ENCODE peak calls at places on chromosomes 1 and 21, in four cellular contexts. One of them, this sample, is unnamed.

GRCh38 chr1:198846506-198847010 is 207.7 kb downstream of the PTPRC start:
- DNase-seq in astrocyte of the spinal cord: no peak
- DNase-seq in AG09309: no peak
- DNase-seq in ovary: no peak
- DNase-seq in this sample: no peak

GRCh38 chr1:226732856-226733291 is 6.2 kb downstream of the ITPKB start:
- DNase-seq in astrocyte of the spinal cord: no peak
- DNase-seq in AG09309: no peak
- DNase-seq in ovary: no peak
- DNase-seq in this sample: no peak

GRCh38 chr1:223842784-223843183 is 3.0 kb downstream of the TP53BP2 start:
- DNase-seq in astrocyte of the spinal cord: no peak
- DNase-seq in AG09309: no peak
- DNase-seq in ovary: no peak
- DNase-seq in this sample: no peak

GRCh38 chr21:34220556-34221195 is 143.1 kb upstream of the KCNE2 start:
- DNase-seq in astrocyte of the spinal cord: no peak
- DNase-seq in AG09309: no peak
- DNase-seq in ovary: no peak
- DNase-seq in this sample: no peak

GRCh38 chr1:232667781-232668101 is 37.8 kb upstream of the SIPA1L2 start:
- DNase-seq in astrocyte of the spinal cord: no peak
- DNase-seq in AG09309: no peak
- DNase-seq in ovary: no peak
- DNase-seq in this sample: no peak

GRCh38 chr1:70331962-70332361 is 22.6 kb downstream of the ANKRD13C start:
- DNase-seq in astrocyte of the spinal cord: peak
- DNase-seq in AG09309: no peak
- DNase-seq in ovary: no peak
- DNase-seq in this sample: no peak

GRCh38 chr1:112971006-112971405 is 15.0 kb upstream of the SLC16A1 start:
- DNase-seq in astrocyte of the spinal cord: peak
- DNase-seq in AG09309: no peak
- DNase-seq in ovary: no peak
- DNase-seq in this sample: no peak

GRCh38 chr1:21899972-21900371 is 37.1 kb downstream of the HSPG2 start:
- DNase-seq in astrocyte of the spinal cord: no peak
- DNase-seq in AG09309: no peak
- DNase-seq in ovary: no peak
- DNase-seq in this sample: no peak

GRCh38 chr1:32082022-32082421 is 9.3 kb downstream of the TMEM39B start:
- DNase-seq in astrocyte of the spinal cord: no peak
- DNase-seq in AG09309: no peak
- DNase-seq in ovary: no peak
- DNase-seq in this sample: no peak

GRCh38 chr1:30106125-30106524 is 617.3 kb downstream of the MATN1 start:
- DNase-seq in astrocyte of the spinal cord: peak
- DNase-seq in AG09309: no peak
- DNase-seq in ovary: no peak
- DNase-seq in this sample: peak

GRCh38 chr1:69551476-69552324 is 16.0 kb upstream of the LRRC7 start:
- DNase-seq in astrocyte of the spinal cord: no peak
- DNase-seq in AG09309: no peak
- DNase-seq in ovary: no peak
- DNase-seq in this sample: no peak

GRCh38 chr1:48777219-48777895 is 666 bp upstream of the BEND5 start:
- DNase-seq in astrocyte of the spinal cord: no peak
- DNase-seq in AG09309: no peak
- DNase-seq in ovary: peak
- DNase-seq in this sample: no peak

GRCh38 chr1:18965206-18966173 is 9.0 kb upstream of the IFFO2 start:
- DNase-seq in astrocyte of the spinal cord: no peak
- DNase-seq in AG09309: no peak
- DNase-seq in ovary: no peak
- DNase-seq in this sample: no peak

GRCh38 chr1:169321539-169321938 is 46.1 kb downstream of the NME7 start:
- DNase-seq in astrocyte of the spinal cord: peak
- DNase-seq in AG09309: peak
- DNase-seq in ovary: no peak
- DNase-seq in this sample: no peak

GRCh38 chr1:227742738-227743715 is 7.8 kb downstream of the SNAP47 start:
- DNase-seq in astrocyte of the spinal cord: no peak
- DNase-seq in AG09309: no peak
- DNase-seq in ovary: peak
- DNase-seq in this sample: no peak

GRCh38 chr1:177045156-177045555 is 119.4 kb downstream of the ASTN1 start:
- DNase-seq in astrocyte of the spinal cord: no peak
- DNase-seq in AG09309: no peak
- DNase-seq in ovary: no peak
- DNase-seq in this sample: no peak

DNA sequence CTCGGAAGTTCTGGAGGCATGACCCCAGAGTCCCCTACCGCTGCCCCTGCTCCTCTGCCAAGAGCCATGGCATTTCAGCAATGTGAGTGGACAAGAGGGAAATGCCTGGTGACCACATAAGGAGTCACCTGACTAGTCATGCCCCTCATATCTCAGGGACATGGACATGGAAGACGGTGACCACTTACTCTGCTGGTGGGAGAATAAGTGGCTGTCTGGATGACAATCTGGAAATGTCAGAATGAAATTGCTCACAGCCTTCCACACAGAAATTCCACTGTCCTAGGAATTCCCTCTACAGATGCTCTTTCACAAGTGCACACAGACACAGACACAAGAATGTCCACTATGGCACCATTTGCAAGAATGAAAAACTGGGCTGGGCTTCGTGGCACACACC is 24.3 kb upstream of the PLEKHG5 start:
- DNase-seq in astrocyte of the spinal cord: no peak
- DNase-seq in AG09309: no peak
- DNase-seq in ovary: no peak
- DNase-seq in this sample: no peak
- TF ChIP-seq CTCF in astrocyte of the spinal cord: no peak
- TF ChIP-seq CTCF in AG09309: no peak
- TF ChIP-seq CTCF in ovary: no peak
- TF ChIP-seq CTCF in this sample: no peak

DNA sequence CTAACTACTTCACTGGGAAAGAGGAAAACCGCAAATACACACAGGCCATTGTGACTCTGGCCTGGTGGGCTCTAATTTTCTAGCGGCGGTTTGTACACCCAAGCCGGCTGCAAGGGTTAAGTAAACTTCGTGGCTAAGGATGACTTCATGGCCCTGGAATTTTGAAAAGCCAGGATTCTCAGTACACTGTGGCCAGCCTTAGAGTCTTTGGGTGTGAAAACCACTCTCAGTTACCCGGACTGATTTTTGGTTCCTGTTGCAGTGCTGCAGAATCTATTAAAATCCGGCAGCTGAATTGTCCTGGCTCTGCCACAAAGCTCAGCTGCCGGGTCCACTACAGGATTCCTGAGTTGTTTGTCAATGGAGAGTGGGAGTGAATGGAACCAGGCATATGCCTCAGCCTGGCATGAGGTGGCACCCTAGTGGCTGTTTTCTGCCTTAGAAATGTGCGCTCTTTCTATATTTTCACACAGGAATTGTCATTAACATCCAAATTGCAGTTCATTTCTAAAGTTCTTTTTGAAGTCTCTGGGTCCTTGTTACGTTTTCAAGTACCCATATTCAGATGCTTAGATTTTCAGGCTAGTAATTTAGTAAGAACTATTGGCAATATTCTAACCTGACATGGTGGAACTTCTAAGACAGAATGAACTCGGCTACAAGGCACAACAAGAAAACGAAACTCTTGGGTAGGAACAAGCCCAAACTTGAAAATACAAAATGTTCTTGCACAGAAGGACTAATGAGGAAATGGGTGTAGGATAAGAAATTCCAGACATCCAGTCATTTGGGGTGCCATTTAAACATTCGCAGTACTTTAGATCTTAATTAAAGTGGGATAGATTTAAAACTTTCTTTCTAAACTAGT is 255.9 kb downstream of the NFIA start:
- DNase-seq in astrocyte of the spinal cord: peak
- DNase-seq in AG09309: peak
- DNase-seq in ovary: peak
- DNase-seq in this sample: peak
- TF ChIP-seq CTCF in astrocyte of the spinal cord: peak
- TF ChIP-seq CTCF in AG09309: peak
- TF ChIP-seq CTCF in ovary: peak
- TF ChIP-seq CTCF in this sample: peak

GRCh38 chr1:85240174-85240601 is 19.3 kb downstream of the C1orf52 start:
- DNase-seq in astrocyte of the spinal cord: no peak
- DNase-seq in AG09309: no peak
- DNase-seq in ovary: no peak
- DNase-seq in this sample: no peak
- TF ChIP-seq CTCF in astrocyte of the spinal cord: peak
- TF ChIP-seq CTCF in AG09309: peak
- TF ChIP-seq CTCF in ovary: no peak
- TF ChIP-seq CTCF in this sample: no peak

GRCh38 chr21:42383331-42383730 is 12.5 kb downstream of the TMPRSS3 start:
- DNase-seq in astrocyte of the spinal cord: no peak
- DNase-seq in AG09309: no peak
- DNase-seq in ovary: no peak
- DNase-seq in this sample: no peak

GRCh38 chr21:42384184-42384583 is 11.7 kb downstream of the TMPRSS3 start:
- DNase-seq in astrocyte of the spinal cord: no peak
- DNase-seq in AG09309: no peak
- DNase-seq in ovary: no peak
- DNase-seq in this sample: no peak

GRCh38 chr21:42382915-42383314 is 12.9 kb downstream of the TMPRSS3 start:
- DNase-seq in astrocyte of the spinal cord: no peak
- DNase-seq in AG09309: no peak
- DNase-seq in ovary: no peak
- DNase-seq in this sample: no peak

GRCh38 chr21:42379425-42380215 is 13.3 kb upstream of the TFF1 start:
- DNase-seq in astrocyte of the spinal cord: no peak
- DNase-seq in AG09309: no peak
- DNase-seq in ovary: no peak
- DNase-seq in this sample: no peak

GRCh38 chr21:42381347-42381984 is 14.4 kb downstream of the TMPRSS3 start:
- DNase-seq in astrocyte of the spinal cord: peak
- DNase-seq in AG09309: no peak
- DNase-seq in ovary: no peak
- DNase-seq in this sample: peak
- TF ChIP-seq CTCF in astrocyte of the spinal cord: peak
- TF ChIP-seq CTCF in AG09309: peak
- TF ChIP-seq CTCF in ovary: no peak
- TF ChIP-seq CTCF in this sample: peak